ENCODE peak calls at places on chromosomes 13 and 19, in five cellular contexts. M is Kasumi-1, J is tibial nerve, W is neuronal stem cell, E is LHCN-M2. N is an unnamed sample.

GRCh38 chr13:51637852-51638496 is 53.7 kb downstream of the WDFY2 start:
- DNase-seq in M (no peak), E (no peak), J (no peak), W (peak; percentile 43), N (no peak)

GRCh38 chr19:7137120-7137519 is 67.6 kb downstream of the ZNF557 start:
- DNase-seq in M (no peak), J (no peak), E (no peak), W (no peak), N (no peak)

GRCh38 chr13:47250141-47250540 is 353.3 kb upstream of the HTR2A start:
- DNase-seq in J (no peak), M (no peak), W (no peak), E (no peak), N (no peak)

GRCh38 chr13:31965361-31966066 is 66.1 kb upstream of the FRY start:
- DNase-seq in M (no peak), J (no peak), E (peak; percentile 38), W (no peak), N (no peak)

GRCh38 chr19:18001837-18002345 is 6.1 kb upstream of the ARRDC2 start:
- DNase-seq in E (no peak), W (no peak), J (no peak), M (no peak), N (peak; percentile 62)

GRCh38 chr13:21849323-21849722 is 178.4 kb downstream of the FGF9 start:
- DNase-seq in M (peak; percentile 40), W (no peak), J (no peak), E (no peak), N (no peak)

GRCh38 chr19:33063356-33064116 is 1.2 kb downstream of the RHPN2 start:
- DNase-seq in J (no peak), M (no peak), E (no peak), W (peak; percentile 12), N (no peak)

GRCh38 chr19:5799247-5800241 is 5.3 kb upstream of the NRTN start:
- DNase-seq in M (no peak), W (no peak), J (no peak), E (no peak), N (no peak)

GRCh38 chr13:111007209-111007608 is 92.3 kb upstream of the ANKRD10 start:
- DNase-seq in M (peak; percentile 41), W (no peak), E (peak; percentile 69), J (no peak), N (no peak)

GRCh38 chr19:28020631-28021315 is 1192.2 kb downstream of the UQCRFS1 start:
- DNase-seq in W (no peak), E (no peak), J (no peak), M (no peak), N (no peak)

GRCh38 chr19:15871570-15871969 is 26.3 kb downstream of the CYP4F2 start:
- DNase-seq in W (no peak), E (no peak), J (no peak), M (peak; percentile 56), N (no peak)

GRCh38 chr13:52024481-52024880 is at the start of gene UTP14C:
- DNase-seq in W (no peak), J (no peak), M (no peak), E (no peak), N (no peak)

GRCh38 chr19:38831142-38831605 is 420 bp downstream of the ECH1 start:
- DNase-seq in W (no peak), M (no peak), E (peak; percentile 89), J (peak; percentile 36), N (peak; percentile 46)

GRCh38 chr19:40174087-40174486 is 17.1 kb upstream of the MAP3K10 start:
- DNase-seq in W (no peak), J (no peak), E (no peak), M (no peak), N (no peak)

GRCh38 chr13:101398191-101398590 is 18.1 kb downstream of the NALCN start:
- DNase-seq in W (no peak), M (no peak), J (no peak), E (peak; percentile 63), N (no peak)

GRCh38 chr13:46698910-46699460 is 98.0 kb downstream of the ESD start:
- DNase-seq in J (no peak), W (no peak), M (no peak), E (no peak), N (no peak)

GRCh38 chr13:45412274-45413049 is 5.7 kb downstream of the SLC25A30 start:
- DNase-seq in J (no peak), M (no peak), W (no peak), E (no peak), N (no peak)

GRCh38 chr13:79869326-79869725 is 388.4 kb downstream of the NDFIP2 start:
- DNase-seq in J (no peak), W (no peak), E (no peak), M (no peak), N (no peak)

GRCh38 chr13:48235814-48236135 is 2.8 kb downstream of the ITM2B start:
- DNase-seq in E (no peak), J (no peak), M (no peak), W (no peak), N (no peak)

GRCh38 chr13:21673592-21674270 is 2.9 kb downstream of the FGF9 start:
- DNase-seq in W (peak; percentile 72), E (peak; percentile 9), J (no peak), M (no peak), N (no peak)

GRCh38 chr19:49073514-49074378 is 1.2 kb upstream of the KCNA7 start:
- DNase-seq in E (no peak), M (peak; percentile 60), W (no peak), J (no peak), N (no peak)

GRCh38 chr13:42478531-42479156 is 95.3 kb upstream of the TNFSF11 start:
- DNase-seq in W (peak; percentile 2), M (peak; percentile 51), J (no peak), E (peak; percentile 34), N (no peak)

GRCh38 chr19:16518061-16518460 is 21.9 kb downstream of the C19orf44 start:
- DNase-seq in W (no peak), M (no peak), J (no peak), E (no peak), N (no peak)

GRCh38 chr13:47133024-47133445 is 236.2 kb upstream of the HTR2A start:
- DNase-seq in M (no peak), W (no peak), J (no peak), E (no peak), N (no peak)

GRCh38 chr19:53422551-53422950 is 9.2 kb upstream of the ZNF761 start:
- DNase-seq in M (no peak), W (no peak), E (no peak), J (no peak), N (no peak)

GRCh38 chr19:54390942-54391577 is 24.2 kb upstream of the TTYH1 start:
- DNase-seq in J (no peak), W (peak; percentile 83), E (peak; percentile 40), M (peak; percentile 72), N (no peak)

GRCh38 chr19:39677931-39678889 is 22.5 kb downstream of the LGALS16 start:
- DNase-seq in W (no peak), E (peak; percentile 26), J (no peak), M (no peak), N (no peak)

GRCh38 chr13:48493851-48494250 is 39.0 kb downstream of the RCBTB2 start:
- DNase-seq in E (peak; percentile 73), J (no peak), W (no peak), M (no peak), N (no peak)

GRCh38 chr19:55525289-55526101 is 11.4 kb downstream of the SBK2 start:
- DNase-seq in W (no peak), M (no peak), E (no peak), J (no peak), N (no peak)

GRCh38 chr19:33054623-33055022 is 10.1 kb downstream of the RHPN2 start:
- DNase-seq in M (no peak), J (no peak), W (no peak), E (no peak), N (no peak)

GRCh38 chr13:110108348-110109139 is 198.4 kb downstream of the COL4A1 start:
- DNase-seq in E (peak; percentile 90), W (peak; percentile 48), M (peak; percentile 49), J (peak; percentile 71), N (peak; percentile 80)

GRCh38 chr13:35855531-35856019 is 275.6 kb downstream of the DCLK1 start:
- DNase-seq in M (no peak), W (peak; percentile 8), E (no peak), J (no peak), N (no peak)

GRCh38 chr13:50518131-50518530 is 325.4 kb downstream of the DLEU7 start:
- DNase-seq in E (no peak), J (no peak), W (no peak), M (no peak), N (no peak)